ENCODE peak calls at places on chromosome 2, in seven cellular contexts. One of them, this sample, is unnamed.

GRCh38 chr2:237691200-237691907 is 64.0 kb downstream of the LRRFIP1 start:
- DNase-seq in occipital lobe: no peak
- DNase-seq in activated CD4-positive, alpha-beta T cell treated with anti-CD3 and anti-CD28 coated beads, Interleukin-2, amount 50 U/mL, for 48 hours: no peak
- DNase-seq in SW480: no peak
- DNase-seq in CD8-positive, alpha-beta memory T cell: no peak
- DNase-seq in HCEC 1CT: no peak
- DNase-seq in pulmonary artery endothelial cell: no peak
- DNase-seq in this sample: no peak

GRCh38 chr2:45922577-45922988 is 271.1 kb downstream of the PRKCE start:
- DNase-seq in occipital lobe: no peak
- DNase-seq in activated CD4-positive, alpha-beta T cell treated with anti-CD3 and anti-CD28 coated beads, Interleukin-2, amount 50 U/mL, for 48 hours: no peak
- DNase-seq in SW480: no peak
- DNase-seq in CD8-positive, alpha-beta memory T cell: no peak
- DNase-seq in HCEC 1CT: no peak
- DNase-seq in pulmonary artery endothelial cell: no peak
- DNase-seq in this sample: no peak

GRCh38 chr2:47221956-47222355 is 66.8 kb upstream of the STPG4 start:
- DNase-seq in occipital lobe: no peak
- DNase-seq in activated CD4-positive, alpha-beta T cell treated with anti-CD3 and anti-CD28 coated beads, Interleukin-2, amount 50 U/mL, for 48 hours: no peak
- DNase-seq in SW480: no peak
- DNase-seq in CD8-positive, alpha-beta memory T cell: no peak
- DNase-seq in HCEC 1CT: no peak
- DNase-seq in pulmonary artery endothelial cell: peak
- DNase-seq in this sample: no peak

GRCh38 chr2:241638063-241638660 is 669 bp downstream of the ATG4B start:
- DNase-seq in occipital lobe: no peak
- DNase-seq in activated CD4-positive, alpha-beta T cell treated with anti-CD3 and anti-CD28 coated beads, Interleukin-2, amount 50 U/mL, for 48 hours: no peak
- DNase-seq in SW480: no peak
- DNase-seq in CD8-positive, alpha-beta memory T cell: no peak
- DNase-seq in HCEC 1CT: no peak
- DNase-seq in pulmonary artery endothelial cell: no peak
- DNase-seq in this sample: no peak

GRCh38 chr2:44358498-44358897 is 2.8 kb downstream of the PREPL start:
- DNase-seq in occipital lobe: no peak
- DNase-seq in activated CD4-positive, alpha-beta T cell treated with anti-CD3 and anti-CD28 coated beads, Interleukin-2, amount 50 U/mL, for 48 hours: peak
- DNase-seq in SW480: peak
- DNase-seq in CD8-positive, alpha-beta memory T cell: peak
- DNase-seq in HCEC 1CT: peak
- DNase-seq in pulmonary artery endothelial cell: peak
- DNase-seq in this sample: no peak

GRCh38 chr2:80969900-80970299 is 665.3 kb upstream of the LRRTM1 start:
- DNase-seq in occipital lobe: no peak
- DNase-seq in activated CD4-positive, alpha-beta T cell treated with anti-CD3 and anti-CD28 coated beads, Interleukin-2, amount 50 U/mL, for 48 hours: no peak
- DNase-seq in SW480: no peak
- DNase-seq in CD8-positive, alpha-beta memory T cell: no peak
- DNase-seq in HCEC 1CT: no peak
- DNase-seq in pulmonary artery endothelial cell: no peak
- DNase-seq in this sample: no peak

GRCh38 chr2:168192839-168193616 is 54.4 kb downstream of the STK39 start:
- DNase-seq in occipital lobe: no peak
- DNase-seq in activated CD4-positive, alpha-beta T cell treated with anti-CD3 and anti-CD28 coated beads, Interleukin-2, amount 50 U/mL, for 48 hours: no peak
- DNase-seq in SW480: peak
- DNase-seq in CD8-positive, alpha-beta memory T cell: peak
- DNase-seq in HCEC 1CT: no peak
- DNase-seq in pulmonary artery endothelial cell: no peak
- DNase-seq in this sample: no peak

GRCh38 chr2:169513926-169514325 is 4.4 kb downstream of the KLHL41 start:
- DNase-seq in occipital lobe: no peak
- DNase-seq in activated CD4-positive, alpha-beta T cell treated with anti-CD3 and anti-CD28 coated beads, Interleukin-2, amount 50 U/mL, for 48 hours: no peak
- DNase-seq in SW480: no peak
- DNase-seq in CD8-positive, alpha-beta memory T cell: no peak
- DNase-seq in HCEC 1CT: no peak
- DNase-seq in pulmonary artery endothelial cell: no peak
- DNase-seq in this sample: no peak

GRCh38 chr2:45433363-45433762 is 177.7 kb downstream of the SRBD1 start:
- DNase-seq in occipital lobe: no peak
- DNase-seq in activated CD4-positive, alpha-beta T cell treated with anti-CD3 and anti-CD28 coated beads, Interleukin-2, amount 50 U/mL, for 48 hours: no peak
- DNase-seq in SW480: no peak
- DNase-seq in CD8-positive, alpha-beta memory T cell: no peak
- DNase-seq in HCEC 1CT: no peak
- DNase-seq in pulmonary artery endothelial cell: no peak
- DNase-seq in this sample: no peak

GRCh38 chr2:134739879-134740301 is 21.1 kb upstream of the TMEM163 start:
- DNase-seq in occipital lobe: no peak
- DNase-seq in activated CD4-positive, alpha-beta T cell treated with anti-CD3 and anti-CD28 coated beads, Interleukin-2, amount 50 U/mL, for 48 hours: no peak
- DNase-seq in SW480: peak
- DNase-seq in CD8-positive, alpha-beta memory T cell: no peak
- DNase-seq in HCEC 1CT: peak
- DNase-seq in pulmonary artery endothelial cell: no peak
- DNase-seq in this sample: no peak

GRCh38 chr2:150742094-150742493 is 254.6 kb upstream of the RND3 start:
- DNase-seq in occipital lobe: no peak
- DNase-seq in activated CD4-positive, alpha-beta T cell treated with anti-CD3 and anti-CD28 coated beads, Interleukin-2, amount 50 U/mL, for 48 hours: no peak
- DNase-seq in SW480: no peak
- DNase-seq in CD8-positive, alpha-beta memory T cell: no peak
- DNase-seq in HCEC 1CT: no peak
- DNase-seq in pulmonary artery endothelial cell: no peak
- DNase-seq in this sample: no peak

GRCh38 chr2:127645395-127646291 is at the start of gene GPR17:
- DNase-seq in occipital lobe: no peak
- DNase-seq in activated CD4-positive, alpha-beta T cell treated with anti-CD3 and anti-CD28 coated beads, Interleukin-2, amount 50 U/mL, for 48 hours: no peak
- DNase-seq in SW480: peak
- DNase-seq in CD8-positive, alpha-beta memory T cell: no peak
- DNase-seq in HCEC 1CT: no peak
- DNase-seq in pulmonary artery endothelial cell: no peak
- DNase-seq in this sample: no peak

GRCh38 chr2:118077636-118078247 is 10.5 kb upstream of the INSIG2 start:
- DNase-seq in occipital lobe: no peak
- DNase-seq in activated CD4-positive, alpha-beta T cell treated with anti-CD3 and anti-CD28 coated beads, Interleukin-2, amount 50 U/mL, for 48 hours: no peak
- DNase-seq in SW480: no peak
- DNase-seq in CD8-positive, alpha-beta memory T cell: no peak
- DNase-seq in HCEC 1CT: no peak
- DNase-seq in pulmonary artery endothelial cell: no peak
- DNase-seq in this sample: no peak

GRCh38 chr2:100008960-100009359 is 133.4 kb downstream of the AFF3 start:
- DNase-seq in occipital lobe: no peak
- DNase-seq in activated CD4-positive, alpha-beta T cell treated with anti-CD3 and anti-CD28 coated beads, Interleukin-2, amount 50 U/mL, for 48 hours: no peak
- DNase-seq in SW480: no peak
- DNase-seq in CD8-positive, alpha-beta memory T cell: no peak
- DNase-seq in HCEC 1CT: no peak
- DNase-seq in pulmonary artery endothelial cell: no peak
- DNase-seq in this sample: no peak

GRCh38 chr2:236731767-236732580 is 162.3 kb downstream of the ACKR3 start:
- DNase-seq in occipital lobe: peak
- DNase-seq in activated CD4-positive, alpha-beta T cell treated with anti-CD3 and anti-CD28 coated beads, Interleukin-2, amount 50 U/mL, for 48 hours: no peak
- DNase-seq in SW480: no peak
- DNase-seq in CD8-positive, alpha-beta memory T cell: no peak
- DNase-seq in HCEC 1CT: peak
- DNase-seq in pulmonary artery endothelial cell: no peak
- DNase-seq in this sample: no peak

GRCh38 chr2:110116033-110116710 is 550 bp upstream of the MALL start:
- DNase-seq in occipital lobe: no peak
- DNase-seq in activated CD4-positive, alpha-beta T cell treated with anti-CD3 and anti-CD28 coated beads, Interleukin-2, amount 50 U/mL, for 48 hours: no peak
- DNase-seq in SW480: peak
- DNase-seq in CD8-positive, alpha-beta memory T cell: no peak
- DNase-seq in HCEC 1CT: peak
- DNase-seq in pulmonary artery endothelial cell: peak
- DNase-seq in this sample: no peak

GRCh38 chr2:153291718-153292117 is 186.8 kb downstream of the RPRM start:
- DNase-seq in occipital lobe: no peak
- DNase-seq in activated CD4-positive, alpha-beta T cell treated with anti-CD3 and anti-CD28 coated beads, Interleukin-2, amount 50 U/mL, for 48 hours: no peak
- DNase-seq in SW480: no peak
- DNase-seq in CD8-positive, alpha-beta memory T cell: no peak
- DNase-seq in HCEC 1CT: no peak
- DNase-seq in pulmonary artery endothelial cell: no peak
- DNase-seq in this sample: no peak

GRCh38 chr2:8193686-8194615 is 487.9 kb upstream of the ID2 start:
- DNase-seq in occipital lobe: no peak
- DNase-seq in activated CD4-positive, alpha-beta T cell treated with anti-CD3 and anti-CD28 coated beads, Interleukin-2, amount 50 U/mL, for 48 hours: no peak
- DNase-seq in SW480: peak
- DNase-seq in CD8-positive, alpha-beta memory T cell: no peak
- DNase-seq in HCEC 1CT: no peak
- DNase-seq in pulmonary artery endothelial cell: no peak
- DNase-seq in this sample: no peak

GRCh38 chr2:119659601-119660342 is 19.2 kb upstream of the TMEM177 start:
- DNase-seq in occipital lobe: no peak
- DNase-seq in activated CD4-positive, alpha-beta T cell treated with anti-CD3 and anti-CD28 coated beads, Interleukin-2, amount 50 U/mL, for 48 hours: peak
- DNase-seq in SW480: peak
- DNase-seq in CD8-positive, alpha-beta memory T cell: no peak
- DNase-seq in HCEC 1CT: peak
- DNase-seq in pulmonary artery endothelial cell: no peak
- DNase-seq in this sample: no peak

GRCh38 chr2:159053186-159054031 is 85.0 kb downstream of the TANC1 start:
- DNase-seq in occipital lobe: no peak
- DNase-seq in activated CD4-positive, alpha-beta T cell treated with anti-CD3 and anti-CD28 coated beads, Interleukin-2, amount 50 U/mL, for 48 hours: no peak
- DNase-seq in SW480: no peak
- DNase-seq in CD8-positive, alpha-beta memory T cell: no peak
- DNase-seq in HCEC 1CT: peak
- DNase-seq in pulmonary artery endothelial cell: peak
- DNase-seq in this sample: no peak

GRCh38 chr2:101803945-101804696 is 106.6 kb downstream of the MAP4K4 start:
- DNase-seq in occipital lobe: no peak
- DNase-seq in activated CD4-positive, alpha-beta T cell treated with anti-CD3 and anti-CD28 coated beads, Interleukin-2, amount 50 U/mL, for 48 hours: no peak
- DNase-seq in SW480: no peak
- DNase-seq in CD8-positive, alpha-beta memory T cell: no peak
- DNase-seq in HCEC 1CT: no peak
- DNase-seq in pulmonary artery endothelial cell: no peak
- DNase-seq in this sample: no peak

GRCh38 chr2:26720322-26721166 is 28.0 kb downstream of the KCNK3 start:
- DNase-seq in occipital lobe: no peak
- DNase-seq in activated CD4-positive, alpha-beta T cell treated with anti-CD3 and anti-CD28 coated beads, Interleukin-2, amount 50 U/mL, for 48 hours: no peak
- DNase-seq in SW480: no peak
- DNase-seq in CD8-positive, alpha-beta memory T cell: no peak
- DNase-seq in HCEC 1CT: peak
- DNase-seq in pulmonary artery endothelial cell: no peak
- DNase-seq in this sample: no peak

GRCh38 chr2:199404841-199405240 is 52.9 kb downstream of the SATB2 start:
- DNase-seq in occipital lobe: no peak
- DNase-seq in activated CD4-positive, alpha-beta T cell treated with anti-CD3 and anti-CD28 coated beads, Interleukin-2, amount 50 U/mL, for 48 hours: no peak
- DNase-seq in SW480: no peak
- DNase-seq in CD8-positive, alpha-beta memory T cell: no peak
- DNase-seq in HCEC 1CT: peak
- DNase-seq in pulmonary artery endothelial cell: no peak
- DNase-seq in this sample: no peak

GRCh38 chr2:30678410-30679137 is 128.7 kb downstream of the CAPN13 start:
- DNase-seq in occipital lobe: no peak
- DNase-seq in activated CD4-positive, alpha-beta T cell treated with anti-CD3 and anti-CD28 coated beads, Interleukin-2, amount 50 U/mL, for 48 hours: no peak
- DNase-seq in SW480: no peak
- DNase-seq in CD8-positive, alpha-beta memory T cell: no peak
- DNase-seq in HCEC 1CT: no peak
- DNase-seq in pulmonary artery endothelial cell: no peak
- DNase-seq in this sample: peak

GRCh38 chr2:18094277-18094676 is 215.8 kb downstream of the KCNS3 start:
- DNase-seq in occipital lobe: no peak
- DNase-seq in activated CD4-positive, alpha-beta T cell treated with anti-CD3 and anti-CD28 coated beads, Interleukin-2, amount 50 U/mL, for 48 hours: no peak
- DNase-seq in SW480: no peak
- DNase-seq in CD8-positive, alpha-beta memory T cell: no peak
- DNase-seq in HCEC 1CT: no peak
- DNase-seq in pulmonary artery endothelial cell: no peak
- DNase-seq in this sample: no peak

GRCh38 chr2:118696786-118697465 is 150.5 kb downstream of the EN1 start:
- DNase-seq in occipital lobe: no peak
- DNase-seq in activated CD4-positive, alpha-beta T cell treated with anti-CD3 and anti-CD28 coated beads, Interleukin-2, amount 50 U/mL, for 48 hours: no peak
- DNase-seq in SW480: no peak
- DNase-seq in CD8-positive, alpha-beta memory T cell: no peak
- DNase-seq in HCEC 1CT: no peak
- DNase-seq in pulmonary artery endothelial cell: no peak
- DNase-seq in this sample: no peak

GRCh38 chr2:9844581-9844980 is 1.3 kb downstream of the TAF1B start:
- DNase-seq in occipital lobe: no peak
- DNase-seq in activated CD4-positive, alpha-beta T cell treated with anti-CD3 and anti-CD28 coated beads, Interleukin-2, amount 50 U/mL, for 48 hours: no peak
- DNase-seq in SW480: no peak
- DNase-seq in CD8-positive, alpha-beta memory T cell: no peak
- DNase-seq in HCEC 1CT: peak
- DNase-seq in pulmonary artery endothelial cell: no peak
- DNase-seq in this sample: no peak

GRCh38 chr2:187360286-187360685 is 87.8 kb downstream of the CALCRL start:
- DNase-seq in occipital lobe: no peak
- DNase-seq in activated CD4-positive, alpha-beta T cell treated with anti-CD3 and anti-CD28 coated beads, Interleukin-2, amount 50 U/mL, for 48 hours: no peak
- DNase-seq in SW480: no peak
- DNase-seq in CD8-positive, alpha-beta memory T cell: no peak
- DNase-seq in HCEC 1CT: peak
- DNase-seq in pulmonary artery endothelial cell: peak
- DNase-seq in this sample: no peak

GRCh38 chr2:62426005-62426912 is 79.7 kb downstream of the TMEM17 start:
- DNase-seq in occipital lobe: no peak
- DNase-seq in activated CD4-positive, alpha-beta T cell treated with anti-CD3 and anti-CD28 coated beads, Interleukin-2, amount 50 U/mL, for 48 hours: no peak
- DNase-seq in SW480: no peak
- DNase-seq in CD8-positive, alpha-beta memory T cell: no peak
- DNase-seq in HCEC 1CT: no peak
- DNase-seq in pulmonary artery endothelial cell: no peak
- DNase-seq in this sample: no peak

GRCh38 chr2:111624401-111625156 is 259.4 kb downstream of the ANAPC1 start:
- DNase-seq in occipital lobe: no peak
- DNase-seq in activated CD4-positive, alpha-beta T cell treated with anti-CD3 and anti-CD28 coated beads, Interleukin-2, amount 50 U/mL, for 48 hours: no peak
- DNase-seq in SW480: no peak
- DNase-seq in CD8-positive, alpha-beta memory T cell: no peak
- DNase-seq in HCEC 1CT: peak
- DNase-seq in pulmonary artery endothelial cell: no peak
- DNase-seq in this sample: no peak

GRCh38 chr2:118255301-118255700 is 167.0 kb downstream of the INSIG2 start:
- DNase-seq in occipital lobe: no peak
- DNase-seq in activated CD4-positive, alpha-beta T cell treated with anti-CD3 and anti-CD28 coated beads, Interleukin-2, amount 50 U/mL, for 48 hours: no peak
- DNase-seq in SW480: no peak
- DNase-seq in CD8-positive, alpha-beta memory T cell: no peak
- DNase-seq in HCEC 1CT: no peak
- DNase-seq in pulmonary artery endothelial cell: no peak
- DNase-seq in this sample: no peak

GRCh38 chr2:58896600-58896999 is 655.5 kb upstream of the FANCL start:
- DNase-seq in occipital lobe: no peak
- DNase-seq in activated CD4-positive, alpha-beta T cell treated with anti-CD3 and anti-CD28 coated beads, Interleukin-2, amount 50 U/mL, for 48 hours: no peak
- DNase-seq in SW480: no peak
- DNase-seq in CD8-positive, alpha-beta memory T cell: no peak
- DNase-seq in HCEC 1CT: no peak
- DNase-seq in pulmonary artery endothelial cell: no peak
- DNase-seq in this sample: no peak

GRCh38 chr2:3534251-3534814 is 15.0 kb upstream of the ADI1 start:
- DNase-seq in occipital lobe: no peak
- DNase-seq in activated CD4-positive, alpha-beta T cell treated with anti-CD3 and anti-CD28 coated beads, Interleukin-2, amount 50 U/mL, for 48 hours: no peak
- DNase-seq in SW480: no peak
- DNase-seq in CD8-positive, alpha-beta memory T cell: no peak
- DNase-seq in HCEC 1CT: no peak
- DNase-seq in pulmonary artery endothelial cell: no peak
- DNase-seq in this sample: no peak

GRCh38 chr2:53519925-53520629 is 247.5 kb upstream of the CHAC2 start:
- DNase-seq in occipital lobe: no peak
- DNase-seq in activated CD4-positive, alpha-beta T cell treated with anti-CD3 and anti-CD28 coated beads, Interleukin-2, amount 50 U/mL, for 48 hours: no peak
- DNase-seq in SW480: no peak
- DNase-seq in CD8-positive, alpha-beta memory T cell: no peak
- DNase-seq in HCEC 1CT: no peak
- DNase-seq in pulmonary artery endothelial cell: no peak
- DNase-seq in this sample: no peak